ENCODE peak calls at places on chromosomes 1 and 21, in five cellular contexts. V is NT2/D1, G is HepG2, M is H1, C is GM12878. K is an unnamed sample.

GRCh38 chr1:150627821-150628410 is 1.5 kb downstream of the ENSA start:
- DNase-seq in M (no peak), G (no peak), V (no peak), C (no peak), K (no peak)

GRCh38 chr1:157110003-157110402 is 10.4 kb upstream of the ETV3L start:
- DNase-seq in C (no peak), M (no peak), V (no peak), G (no peak), K (no peak)

GRCh38 chr1:163071381-163072255 is 2.5 kb downstream of the RGS4 start:
- DNase-seq in V (peak; percentile 57), C (no peak), G (peak; percentile 30), M (peak; percentile 3), K (peak; percentile 76)

GRCh38 chr1:198290089-198290683 is 133.4 kb downstream of the NEK7 start:
- DNase-seq in C (no peak), M (no peak), G (no peak), V (no peak), K (no peak)

GRCh38 chr1:117077267-117077666 is 17.1 kb downstream of the TTF2 start:
- DNase-seq in G (no peak), V (no peak), M (no peak), C (no peak), K (no peak)

GRCh38 chr1:12561121-12561520 is 56.9 kb downstream of the DHRS3 start:
- DNase-seq in M (no peak), C (no peak), G (no peak), V (no peak), K (no peak)

GRCh38 chr1:56978819-56979218 is 13.0 kb upstream of the C8B start:
- DNase-seq in C (no peak), V (no peak), M (no peak), G (no peak), K (no peak)

GRCh38 chr21:31293986-31294385 is 50.1 kb downstream of the TIAM1 start:
- DNase-seq in G (no peak), C (no peak), M (no peak), V (peak; percentile 23), K (no peak)

GRCh38 chr21:34810786-34811185 is 142.0 kb downstream of the CLIC6 start:
- DNase-seq in V (no peak), M (no peak), C (no peak), G (no peak), K (no peak)

GRCh38 chr1:77757616-77758015 is 2.0 kb downstream of the USP33 start:
- DNase-seq in C (no peak), M (no peak), V (no peak), G (no peak), K (no peak)

GRCh38 chr21:16305686-16306085 is 575.9 kb downstream of the USP25 start:
- DNase-seq in C (no peak), V (no peak), G (no peak), M (no peak), K (no peak)

GRCh38 chr1:160575112-160575664 is 4.1 kb downstream of the CD84 start:
- DNase-seq in V (no peak), G (no peak), C (no peak), M (no peak), K (no peak)

GRCh38 chr1:204073837-204074273 is 940 bp downstream of the SOX13 start:
- DNase-seq in C (no peak), V (no peak), M (no peak), G (no peak), K (no peak)

GRCh38 chr1:194534784-194535183 is 1348.4 kb upstream of the B3GALT2 start:
- DNase-seq in G (no peak), V (no peak), C (no peak), M (no peak), K (no peak)

GRCh38 chr1:179807691-179808485 is 64.8 kb downstream of the FAM163A start:
- DNase-seq in C (no peak), V (no peak), G (peak; percentile 18), M (no peak), K (no peak)

GRCh38 chr1:2019162-2019542 is at the start of gene GABRD:
- DNase-seq in G (no peak), V (no peak), C (no peak), M (no peak), K (peak; percentile 84)

GRCh38 chr1:67264899-67265298 is 42.8 kb upstream of the IL12RB2 start:
- DNase-seq in G (no peak), V (no peak), C (no peak), M (no peak), K (no peak)

GRCh38 chr1:167650266-167651160 is 20.5 kb downstream of the RCSD1 start:
- DNase-seq in M (no peak), G (no peak), V (no peak), C (no peak), K (no peak)

GRCh38 chr1:56326056-56326455 is 253.3 kb downstream of the PLPP3 start:
- DNase-seq in M (no peak), C (no peak), G (no peak), V (no peak), K (no peak)

GRCh38 chr1:8194481-8195227 is 123.3 kb upstream of the SLC45A1 start:
- DNase-seq in G (peak; percentile 62), V (no peak), C (no peak), M (no peak), K (no peak)

GRCh38 chr1:172668097-172668496 is 9.2 kb downstream of the FASLG start:
- DNase-seq in M (no peak), C (no peak), V (no peak), G (no peak), K (no peak)

GRCh38 chr1:145707183-145707867 is at the start of gene PDZK1:
- DNase-seq in C (no peak), G (peak; percentile 80), M (no peak), V (no peak), K (no peak)

GRCh38 chr1:182244451-182244850 is 147.1 kb downstream of the GLUL start:
- DNase-seq in V (no peak), M (no peak), G (no peak), C (no peak), K (no peak)

GRCh38 chr1:28437924-28438699 is 67.7 kb upstream of the RCC1 start:
- DNase-seq in C (no peak), V (peak; percentile 48), G (peak; percentile 96), M (peak; percentile 7), K (peak; percentile 61)

GRCh38 chr1:100622037-100622436 is 84.1 kb downstream of the GPR88 start:
- DNase-seq in G (no peak), C (no peak), V (peak; percentile 3), M (no peak), K (peak; percentile 10)

GRCh38 chr21:36471254-36471723 is 8.6 kb downstream of the CLDN14 start:
- DNase-seq in V (no peak), G (peak; percentile 40), M (no peak), C (peak; percentile 50), K (no peak)

GRCh38 chr1:160779662-160780397 is 16.1 kb upstream of the LY9 start:
- DNase-seq in C (no peak), V (peak; percentile 76), M (peak; percentile 33), G (peak; percentile 58), K (peak; percentile 66)

GRCh38 chr1:247857069-247857985 is at the start of gene TRIM58:
- DNase-seq in V (peak; percentile 28), M (no peak), G (no peak), C (no peak), K (peak; percentile 50)

GRCh38 chr1:52053862-52054261 is 1.1 kb downstream of the TXNDC12 start:
- DNase-seq in C (no peak), G (no peak), V (no peak), M (no peak), K (no peak)

GRCh38 chr1:47686731-47687617 is 249.1 kb downstream of the FOXD2 start:
- DNase-seq in G (no peak), C (no peak), V (no peak), M (no peak), K (peak; percentile 36)

GRCh38 chr1:8597455-8597854 is 220.0 kb downstream of the RERE start:
- DNase-seq in M (no peak), V (no peak), C (no peak), G (no peak), K (no peak)

GRCh38 chr1:99727575-99728190 is 38.8 kb downstream of the FRRS1 start:
- DNase-seq in V (peak; percentile 38), C (no peak), M (no peak), G (no peak), K (no peak)

GRCh38 chr1:205168291-205168690 is 43.2 kb downstream of the DSTYK start:
- DNase-seq in M (no peak), C (no peak), G (no peak), V (no peak), K (no peak)

GRCh38 chr1:205161071-205161470 is 39.3 kb upstream of the RBBP5 start:
- DNase-seq in M (no peak), G (no peak), C (no peak), V (no peak), K (no peak)

GRCh38 chr1:205158048-205158616 is 36.4 kb upstream of the RBBP5 start:
- DNase-seq in G (no peak), M (no peak), V (no peak), C (no peak), K (no peak)

GRCh38 chr1:205162301-205162700 is 40.5 kb upstream of the RBBP5 start:
- DNase-seq in V (no peak), G (no peak), M (no peak), C (no peak), K (no peak)
- TF ChIP-seq SUZ12 in V (no peak), G (no peak), M (no peak), C (no peak), K (no peak)

DNA sequence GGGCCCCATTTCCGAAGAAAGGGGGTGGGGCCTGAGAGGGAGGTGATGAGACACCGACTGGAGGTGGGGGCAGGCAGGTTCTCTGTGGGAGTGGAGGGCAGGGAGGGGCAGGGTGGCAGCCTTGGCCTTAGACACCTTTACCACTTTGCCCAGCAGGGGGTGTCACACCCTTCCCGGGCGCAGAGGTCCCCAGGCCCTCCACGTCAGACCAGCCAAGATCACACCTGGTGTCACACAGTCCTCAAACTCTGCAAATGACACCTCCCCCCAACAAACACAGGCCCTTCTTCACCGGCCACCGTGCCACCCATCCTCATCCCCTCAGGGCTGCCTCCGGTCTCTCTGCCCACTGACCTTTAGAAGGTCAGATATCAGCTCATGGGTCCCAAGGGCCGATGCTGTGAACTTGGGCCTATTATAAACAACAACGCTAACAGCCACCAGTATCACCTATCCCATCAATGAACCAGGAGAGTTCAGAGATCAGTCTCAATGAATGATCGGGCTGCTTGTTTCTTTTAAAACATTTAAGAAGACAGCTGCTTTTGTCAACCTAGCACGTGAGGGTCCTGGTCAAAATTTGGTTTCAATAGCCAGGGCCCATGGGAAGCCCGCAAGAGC is 103.9 kb downstream of the CASZ1 start:
- DNase-seq in G (peak; percentile 53), M (no peak), V (no peak), C (no peak), K (peak; percentile 27)
- TF ChIP-seq SUZ12 in G (no peak), M (no peak), V (no peak), C (no peak), K (no peak)

GRCh38 chr1:109214695-109215623 is 1.2 kb downstream of the SARS1 start:
- DNase-seq in G (peak; percentile 73), M (no peak), V (no peak), C (peak; percentile 25), K (peak; percentile 77)
- TF ChIP-seq SUZ12 in G (no peak), M (no peak), V (no peak), C (no peak), K (no peak)

DNA sequence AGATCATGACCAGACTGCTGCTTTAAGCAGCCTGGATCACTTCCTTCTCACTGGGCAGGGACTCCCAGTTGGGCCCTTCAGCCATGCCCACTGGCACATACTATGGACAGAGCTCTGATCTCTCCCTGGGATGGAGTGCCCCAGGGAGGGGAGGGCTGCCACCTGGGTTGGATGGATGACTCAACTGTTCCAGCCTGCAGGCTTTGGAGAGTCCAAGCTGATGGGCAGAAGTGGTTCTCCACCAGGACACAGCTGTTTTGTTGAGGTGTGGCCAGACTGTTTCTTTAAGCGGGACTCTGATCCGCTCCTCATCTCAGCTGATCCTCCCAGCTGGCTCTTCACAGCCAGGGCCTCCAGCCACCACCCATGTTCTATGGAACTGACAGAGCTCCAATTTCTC is 166.9 kb downstream of the MAGI3 start:
- DNase-seq in G (no peak), C (no peak), V (no peak), M (no peak), K (no peak)
- TF ChIP-seq SUZ12 in G (no peak), C (no peak), V (no peak), M (no peak), K (no peak)